ENCODE peak calls at places on chromosomes 2 and 18, in six cellular contexts. One of them, this sample, is unnamed.

GRCh38 chr2:241011296-241011600 is 12.8 kb downstream of the SNED1 start:
- DNase-seq in IMR-90: no peak
- DNase-seq in H9: peak
- DNase-seq in H1: no peak
- DNase-seq in trophoblast cell: no peak
- DNase-seq in neuronal stem cell: no peak
- DNase-seq in this sample: no peak

GRCh38 chr2:237045449-237045848 is 40.2 kb upstream of the COPS8 start:
- DNase-seq in IMR-90: no peak
- DNase-seq in H9: no peak
- DNase-seq in H1: no peak
- DNase-seq in trophoblast cell: peak
- DNase-seq in neuronal stem cell: no peak
- DNase-seq in this sample: peak

GRCh38 chr18:25464211-25464610 is 112.2 kb upstream of the ZNF521 start:
- DNase-seq in IMR-90: peak
- DNase-seq in H9: no peak
- DNase-seq in H1: no peak
- DNase-seq in trophoblast cell: no peak
- DNase-seq in neuronal stem cell: no peak
- DNase-seq in this sample: peak

GRCh38 chr2:217326238-217327022 is 466.6 kb upstream of the TNP1 start:
- DNase-seq in IMR-90: no peak
- DNase-seq in H9: no peak
- DNase-seq in H1: no peak
- DNase-seq in trophoblast cell: peak
- DNase-seq in neuronal stem cell: no peak
- DNase-seq in this sample: no peak

GRCh38 chr18:34467059-34467458 is 242.3 kb upstream of the NOL4 start:
- DNase-seq in IMR-90: no peak
- DNase-seq in H9: no peak
- DNase-seq in H1: no peak
- DNase-seq in trophoblast cell: no peak
- DNase-seq in neuronal stem cell: no peak
- DNase-seq in this sample: no peak

GRCh38 chr18:36786686-36787085 is 42.1 kb downstream of the TPGS2 start:
- DNase-seq in IMR-90: peak
- DNase-seq in H9: no peak
- DNase-seq in H1: no peak
- DNase-seq in trophoblast cell: peak
- DNase-seq in neuronal stem cell: no peak
- DNase-seq in this sample: peak

GRCh38 chr2:47964722-47965434 is 58.6 kb upstream of the FBXO11 start:
- DNase-seq in IMR-90: no peak
- DNase-seq in H9: no peak
- DNase-seq in H1: no peak
- DNase-seq in trophoblast cell: no peak
- DNase-seq in neuronal stem cell: no peak
- DNase-seq in this sample: no peak

GRCh38 chr2:11248-11941 is 34.9 kb downstream of the FAM110C start:
- DNase-seq in IMR-90: peak
- DNase-seq in H9: peak
- DNase-seq in H1: peak
- DNase-seq in trophoblast cell: peak
- DNase-seq in neuronal stem cell: peak
- DNase-seq in this sample: peak

GRCh38 chr2:17518212-17519154 is at the start of gene RAD51AP2:
- DNase-seq in IMR-90: peak
- DNase-seq in H9: peak
- DNase-seq in H1: peak
- DNase-seq in trophoblast cell: peak
- DNase-seq in neuronal stem cell: peak
- DNase-seq in this sample: peak

GRCh38 chr18:55932675-55933074 is 344.7 kb upstream of the TCF4 start:
- DNase-seq in IMR-90: no peak
- DNase-seq in H9: no peak
- DNase-seq in H1: no peak
- DNase-seq in trophoblast cell: no peak
- DNase-seq in neuronal stem cell: no peak
- DNase-seq in this sample: no peak

GRCh38 chr18:24064701-24065100 is 50.1 kb downstream of the TTC39C start:
- DNase-seq in IMR-90: no peak
- DNase-seq in H9: no peak
- DNase-seq in H1: no peak
- DNase-seq in trophoblast cell: no peak
- DNase-seq in neuronal stem cell: no peak
- DNase-seq in this sample: no peak

GRCh38 chr2:20430461-20431302 is 16.2 kb upstream of the RHOB start:
- DNase-seq in IMR-90: peak
- DNase-seq in H9: no peak
- DNase-seq in H1: no peak
- DNase-seq in trophoblast cell: no peak
- DNase-seq in neuronal stem cell: no peak
- DNase-seq in this sample: peak

GRCh38 chr2:210445116-210445707 is 31.3 kb downstream of the LANCL1 start:
- DNase-seq in IMR-90: peak
- DNase-seq in H9: no peak
- DNase-seq in H1: no peak
- DNase-seq in trophoblast cell: peak
- DNase-seq in neuronal stem cell: no peak
- DNase-seq in this sample: peak

GRCh38 chr2:12397861-12398260 is 318.9 kb upstream of the TRIB2 start:
- DNase-seq in IMR-90: no peak
- DNase-seq in H9: no peak
- DNase-seq in H1: no peak
- DNase-seq in trophoblast cell: no peak
- DNase-seq in neuronal stem cell: no peak
- DNase-seq in this sample: no peak

GRCh38 chr2:47230418-47230817 is 75.3 kb upstream of the STPG4 start:
- DNase-seq in IMR-90: peak
- DNase-seq in H9: no peak
- DNase-seq in H1: no peak
- DNase-seq in trophoblast cell: peak
- DNase-seq in neuronal stem cell: no peak
- DNase-seq in this sample: peak

GRCh38 chr2:55165567-55165966 is 66.5 kb downstream of the CLHC1 start:
- DNase-seq in IMR-90: peak
- DNase-seq in H9: no peak
- DNase-seq in H1: no peak
- DNase-seq in trophoblast cell: peak
- DNase-seq in neuronal stem cell: no peak
- DNase-seq in this sample: peak

GRCh38 chr18:80169607-80170006 is 60.5 kb downstream of the ADNP2 start:
- DNase-seq in IMR-90: peak
- DNase-seq in H9: no peak
- DNase-seq in H1: no peak
- DNase-seq in trophoblast cell: no peak
- DNase-seq in neuronal stem cell: no peak
- DNase-seq in this sample: no peak

GRCh38 chr2:155203187-155203586 is 504.7 kb downstream of the KCNJ3 start:
- DNase-seq in IMR-90: no peak
- DNase-seq in H9: no peak
- DNase-seq in H1: no peak
- DNase-seq in trophoblast cell: no peak
- DNase-seq in neuronal stem cell: no peak
- DNase-seq in this sample: no peak

GRCh38 chr2:157296958-157297357 is 28.7 kb downstream of the ERMN start:
- DNase-seq in IMR-90: no peak
- DNase-seq in H9: no peak
- DNase-seq in H1: no peak
- DNase-seq in trophoblast cell: no peak
- DNase-seq in neuronal stem cell: no peak
- DNase-seq in this sample: no peak

GRCh38 chr18:66819235-66819634 is 215.3 kb upstream of the CDH19 start:
- DNase-seq in IMR-90: no peak
- DNase-seq in H9: no peak
- DNase-seq in H1: no peak
- DNase-seq in trophoblast cell: no peak
- DNase-seq in neuronal stem cell: no peak
- DNase-seq in this sample: no peak

GRCh38 chr2:59301466-59302402 is 1060.6 kb upstream of the FANCL start:
- DNase-seq in IMR-90: peak
- DNase-seq in H9: peak
- DNase-seq in H1: no peak
- DNase-seq in trophoblast cell: peak
- DNase-seq in neuronal stem cell: peak
- DNase-seq in this sample: peak

GRCh38 chr2:185644828-185645227 is 93.8 kb upstream of the FSIP2 start:
- DNase-seq in IMR-90: no peak
- DNase-seq in H9: no peak
- DNase-seq in H1: no peak
- DNase-seq in trophoblast cell: no peak
- DNase-seq in neuronal stem cell: no peak
- DNase-seq in this sample: peak

GRCh38 chr2:69017080-69017479 is 4.1 kb downstream of the ANTXR1 start:
- DNase-seq in IMR-90: peak
- DNase-seq in H9: no peak
- DNase-seq in H1: no peak
- DNase-seq in trophoblast cell: no peak
- DNase-seq in neuronal stem cell: no peak
- DNase-seq in this sample: peak

GRCh38 chr2:159286709-159287441 is 372 bp upstream of the WDSUB1 start:
- DNase-seq in IMR-90: peak
- DNase-seq in H9: peak
- DNase-seq in H1: peak
- DNase-seq in trophoblast cell: peak
- DNase-seq in neuronal stem cell: peak
- DNase-seq in this sample: peak

GRCh38 chr18:36308711-36309435 is 11.4 kb downstream of the FHOD3 start:
- DNase-seq in IMR-90: no peak
- DNase-seq in H9: no peak
- DNase-seq in H1: no peak
- DNase-seq in trophoblast cell: no peak
- DNase-seq in neuronal stem cell: no peak
- DNase-seq in this sample: no peak

GRCh38 chr2:127044165-127044718 is 62.7 kb downstream of the BIN1 start:
- DNase-seq in IMR-90: no peak
- DNase-seq in H9: no peak
- DNase-seq in H1: no peak
- DNase-seq in trophoblast cell: no peak
- DNase-seq in neuronal stem cell: no peak
- DNase-seq in this sample: no peak

DNA sequence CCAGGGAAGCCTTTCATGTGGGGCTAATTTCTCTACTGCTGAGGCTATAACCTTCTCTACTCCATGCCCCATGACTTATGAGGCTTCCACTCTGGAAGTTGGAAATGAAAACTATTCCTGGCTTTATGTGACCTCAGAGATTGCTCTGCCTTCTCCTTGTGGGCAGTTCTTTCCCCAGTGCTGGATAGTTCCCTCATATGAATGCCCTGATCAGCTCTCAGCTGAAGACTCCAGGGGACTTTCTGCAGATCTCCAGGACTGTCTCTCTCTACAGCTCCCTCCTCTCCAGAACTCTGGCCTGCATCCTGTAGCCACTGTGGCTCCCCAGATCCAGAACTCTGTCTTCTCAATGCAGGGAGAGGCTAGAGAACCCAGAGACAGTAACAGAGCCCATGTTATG is 235.1 kb downstream of the SEPTIN10 start:
- DNase-seq in IMR-90: peak
- DNase-seq in H9: peak
- DNase-seq in H1: peak
- DNase-seq in trophoblast cell: no peak
- DNase-seq in neuronal stem cell: no peak
- DNase-seq in this sample: peak
- H3K14ac ChIP-seq in IMR-90: no peak
- H3K14ac ChIP-seq in H9: no peak
- H3K14ac ChIP-seq in H1: no peak
- H3K14ac ChIP-seq in trophoblast cell: no peak
- H3K14ac ChIP-seq in neuronal stem cell: no peak
- H3K14ac ChIP-seq in this sample: no peak

GRCh38 chr2:51293566-51294200 is 261.8 kb upstream of the NRXN1 start:
- DNase-seq in IMR-90: no peak
- DNase-seq in H9: no peak
- DNase-seq in H1: no peak
- DNase-seq in trophoblast cell: no peak
- DNase-seq in neuronal stem cell: no peak
- DNase-seq in this sample: no peak
- H3K14ac ChIP-seq in IMR-90: no peak
- H3K14ac ChIP-seq in H9: no peak
- H3K14ac ChIP-seq in H1: no peak
- H3K14ac ChIP-seq in trophoblast cell: no peak
- H3K14ac ChIP-seq in neuronal stem cell: no peak
- H3K14ac ChIP-seq in this sample: no peak

DNA sequence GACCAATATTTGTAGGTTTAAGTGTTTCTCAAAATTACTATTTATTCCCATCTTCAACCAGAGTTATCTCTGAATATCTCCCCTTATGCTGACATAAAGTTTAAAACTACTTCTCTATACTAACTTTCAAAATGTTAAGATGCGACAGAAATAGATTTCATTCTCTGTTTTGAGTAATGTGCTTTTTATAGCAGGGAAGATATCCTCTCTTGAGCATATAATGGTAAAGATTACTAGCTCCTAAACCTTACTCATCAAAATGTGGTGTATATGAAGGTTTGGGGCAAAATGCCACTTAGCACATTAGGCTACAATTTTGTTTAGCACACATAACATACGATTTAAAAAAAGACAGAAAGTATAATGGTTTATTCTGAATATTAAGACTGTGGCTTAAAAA is 54.4 kb downstream of the CWC22 start:
- DNase-seq in IMR-90: no peak
- DNase-seq in H9: no peak
- DNase-seq in H1: no peak
- DNase-seq in trophoblast cell: no peak
- DNase-seq in neuronal stem cell: no peak
- DNase-seq in this sample: no peak
- H3K14ac ChIP-seq in IMR-90: no peak
- H3K14ac ChIP-seq in H9: no peak
- H3K14ac ChIP-seq in H1: no peak
- H3K14ac ChIP-seq in trophoblast cell: no peak
- H3K14ac ChIP-seq in neuronal stem cell: no peak
- H3K14ac ChIP-seq in this sample: no peak

GRCh38 chr2:238361877-238362276 is 41.6 kb downstream of the TRAF3IP1 start:
- DNase-seq in IMR-90: no peak
- DNase-seq in H9: no peak
- DNase-seq in H1: no peak
- DNase-seq in trophoblast cell: no peak
- DNase-seq in neuronal stem cell: no peak
- DNase-seq in this sample: no peak

GRCh38 chr2:238358763-238359162 is 38.4 kb downstream of the TRAF3IP1 start:
- DNase-seq in IMR-90: no peak
- DNase-seq in H9: no peak
- DNase-seq in H1: no peak
- DNase-seq in trophoblast cell: no peak
- DNase-seq in neuronal stem cell: no peak
- DNase-seq in this sample: no peak

GRCh38 chr2:238359403-238359802 is 39.1 kb downstream of the TRAF3IP1 start:
- DNase-seq in IMR-90: no peak
- DNase-seq in H9: no peak
- DNase-seq in H1: no peak
- DNase-seq in trophoblast cell: no peak
- DNase-seq in neuronal stem cell: no peak
- DNase-seq in this sample: no peak

DNA sequence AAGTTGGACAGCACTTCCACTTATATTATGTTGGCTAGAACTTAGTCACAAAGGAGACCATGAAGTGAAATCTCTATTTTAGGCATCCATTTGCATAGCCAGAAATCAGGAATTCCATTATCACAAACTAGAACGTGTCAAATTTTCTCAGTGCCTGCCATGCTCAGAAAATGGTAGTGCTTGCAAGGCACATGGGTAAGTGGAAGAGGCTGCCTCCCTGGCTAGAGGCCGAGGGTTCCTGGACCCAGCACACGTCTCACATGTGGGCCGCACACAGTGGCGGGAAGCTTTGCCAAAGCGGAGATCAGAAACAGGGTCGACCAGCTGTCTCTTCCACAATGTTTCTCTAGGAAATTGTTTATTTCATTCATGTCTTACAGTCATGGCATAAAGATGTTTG is 42.3 kb downstream of the TRAF3IP1 start:
- DNase-seq in IMR-90: no peak
- DNase-seq in H9: no peak
- DNase-seq in H1: no peak
- DNase-seq in trophoblast cell: no peak
- DNase-seq in neuronal stem cell: no peak
- DNase-seq in this sample: no peak
- H3K14ac ChIP-seq in IMR-90: peak
- H3K14ac ChIP-seq in H9: no peak
- H3K14ac ChIP-seq in H1: no peak
- H3K14ac ChIP-seq in trophoblast cell: no peak
- H3K14ac ChIP-seq in neuronal stem cell: no peak
- H3K14ac ChIP-seq in this sample: no peak